ENCODE peak calls at places on chromosomes 6 and 20, in four cellular contexts. Y is tibial nerve, U is stomach, W is upper lobe of left lung. C is an unnamed sample.
A peak's percentile ranks its signal among the peaks of the same experiment; 100 is the strongest.

GRCh38 chr20:56440346-56441007 is 27.9 kb upstream of the RTF2 start:
- DNase-seq in W (no peak), U (no peak), Y (no peak), C (no peak)

GRCh38 chr6:150058231-150058792 is 10.6 kb downstream of the ULBP3 start:
- DNase-seq in W (no peak), Y (no peak), U (no peak), C (no peak)

GRCh38 chr6:111870054-111870750 is 3.0 kb downstream of the FYN start:
- DNase-seq in U (no peak), W (no peak), Y (no peak), C (no peak)

GRCh38 chr6:165689699-165690098 is 26.7 kb upstream of the PDE10A start:
- DNase-seq in Y (no peak), W (no peak), U (no peak), C (peak; percentile 57)

GRCh38 chr6:161273356-161273751 is 507 bp downstream of the AGPAT4 start:
- DNase-seq in U (no peak), Y (no peak), W (no peak), C (peak; percentile 91)

GRCh38 chr20:37313546-37314091 is 24.2 kb downstream of the MANBAL start:
- DNase-seq in Y (no peak), U (no peak), W (no peak), C (no peak)

GRCh38 chr20:21900431-21900830 is 195.0 kb downstream of the PAX1 start:
- DNase-seq in W (no peak), U (no peak), Y (no peak), C (no peak)

GRCh38 chr6:116858060-116858459 is 19.0 kb upstream of the RFX6 start:
- DNase-seq in U (no peak), Y (no peak), W (no peak), C (no peak)

GRCh38 chr6:146968041-146968760 is 236.0 kb upstream of the STXBP5 start:
- DNase-seq in U (no peak), Y (no peak), W (no peak), C (no peak)

GRCh38 chr6:41785689-41786450 is 1.6 kb upstream of the TOMM6 start:
- DNase-seq in W (no peak), U (no peak), Y (no peak), C (no peak)

GRCh38 chr6:116012966-116013365 is 47.7 kb downstream of the FRK start:
- DNase-seq in W (no peak), Y (no peak), U (no peak), C (no peak)

GRCh38 chr6:41371461-41371991 is 36.1 kb downstream of the NCR2 start:
- DNase-seq in U (peak; percentile 70), Y (no peak), W (peak; percentile 27), C (peak; percentile 91)

GRCh38 chr6:124393536-124393935 is 568.7 kb upstream of the RNF217 start:
- DNase-seq in U (no peak), W (no peak), Y (no peak), C (no peak)

GRCh38 chr6:42338573-42339218 is 113.0 kb downstream of the TRERF1 start:
- DNase-seq in Y (no peak), W (no peak), U (no peak), C (no peak)

GRCh38 chr20:54061106-54061881 is 9.1 kb downstream of the BCAS1 start:
- DNase-seq in U (no peak), Y (no peak), W (no peak), C (no peak)

GRCh38 chr20:8756410-8756809 is 312.5 kb upstream of the PLCB4 start:
- DNase-seq in W (no peak), U (no peak), Y (no peak), C (no peak)

GRCh38 chr6:93789532-93789931 is 370.2 kb upstream of the EPHA7 start:
- DNase-seq in W (no peak), U (no peak), Y (no peak), C (no peak)

GRCh38 chr6:51350308-51350904 is 531.7 kb downstream of the TFAP2B start:
- DNase-seq in W (no peak), U (no peak), Y (no peak), C (no peak)

GRCh38 chr20:2156666-2157624 is 55.3 kb downstream of the STK35 start:
- DNase-seq in W (no peak), Y (no peak), U (no peak), C (no peak)

GRCh38 chr20:54063998-54064676 is 6.3 kb downstream of the BCAS1 start:
- DNase-seq in U (no peak), Y (no peak), W (no peak), C (no peak)

GRCh38 chr20:10674684-10675455 is 1.1 kb upstream of the JAG1 start:
- DNase-seq in U (peak; percentile 84), W (peak; percentile 84), Y (peak; percentile 59), C (peak; percentile 94)

GRCh38 chr6:111765681-111766523 is 107.3 kb downstream of the FYN start:
- DNase-seq in Y (no peak), W (no peak), U (no peak), C (no peak)

GRCh38 chr20:32902456-32903420 is 44.0 kb downstream of the EFCAB8 start:
- DNase-seq in U (peak; percentile 60), Y (peak; percentile 18), W (peak; percentile 55), C (no peak)

GRCh38 chr20:37686762-37687477 is 6.9 kb upstream of the CTNNBL1 start:
- DNase-seq in Y (no peak), W (no peak), U (no peak), C (no peak)

GRCh38 chr20:62776692-62777527 is 19.4 kb upstream of the MRGBP start:
- DNase-seq in W (no peak), U (peak; percentile 60), Y (no peak), C (no peak)

GRCh38 chr6:21999012-21999528 is 297.8 kb downstream of the PRL start:
- DNase-seq in U (no peak), W (no peak), Y (no peak), C (no peak)

GRCh38 chr6:108312604-108313003 is 17.8 kb downstream of the AFG1L start:
- DNase-seq in Y (no peak), U (no peak), W (no peak), C (no peak)

GRCh38 chr20:14355791-14356190 is 18.4 kb upstream of the FLRT3 start:
- DNase-seq in U (no peak), Y (no peak), W (no peak), C (no peak)

GRCh38 chr20:5008743-5009142 is 7.4 kb upstream of the SLC23A2 start:
- DNase-seq in W (peak; percentile 48), U (no peak), Y (no peak), C (no peak)

GRCh38 chr6:119541132-119541905 is 191.8 kb upstream of the MAN1A1 start:
- DNase-seq in U (no peak), Y (no peak), W (no peak), C (no peak)

GRCh38 chr20:20820104-20820503 is 107.7 kb upstream of the RALGAPA2 start:
- DNase-seq in U (peak; percentile 37), Y (no peak), W (peak; percentile 47), C (no peak)

GRCh38 chr6:110560239-110561015 is 84.0 kb upstream of the SLC22A16 start:
- DNase-seq in U (no peak), Y (no peak), W (no peak), C (no peak)

GRCh38 chr6:36387440-36388303 is at the start of gene ETV7:
- DNase-seq in W (peak; percentile 35), U (peak; percentile 63), Y (no peak), C (no peak)

GRCh38 chr6:157500022-157500421 is 119.0 kb downstream of the ZDHHC14 start:
- DNase-seq in Y (no peak), U (no peak), W (no peak), C (no peak)

DNA sequence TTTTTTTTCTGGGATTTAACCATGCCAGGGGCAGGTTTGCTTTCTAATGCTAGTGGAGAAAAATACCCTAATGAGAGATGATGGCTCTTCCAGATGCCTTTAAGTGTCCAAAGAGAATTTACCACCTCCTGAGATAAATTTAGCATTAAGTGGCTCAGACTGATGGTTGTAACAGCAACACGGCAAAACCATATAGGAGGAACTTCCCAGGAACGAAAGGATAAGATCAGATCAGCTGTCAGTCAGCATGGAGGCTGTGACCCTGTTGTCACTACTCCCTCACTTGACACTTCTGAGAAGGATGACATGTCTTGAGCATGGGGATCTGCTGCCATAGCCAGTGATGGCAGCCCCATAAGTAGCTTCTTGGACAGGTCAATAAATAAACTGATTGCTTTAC is 860.0 kb downstream of the QKI start:
- DNase-seq in Y (no peak), W (no peak), U (no peak), C (no peak)
- TF ChIP-seq EP300 in Y (no peak), W (no peak), U (no peak), C (no peak)

GRCh38 chr6:17395112-17395511 is 1.7 kb downstream of the CAP2 start:
- DNase-seq in Y (no peak), W (no peak), U (no peak), C (no peak)

GRCh38 chr6:17394192-17394611 is 807 bp downstream of the CAP2 start:
- DNase-seq in W (peak; percentile 49), U (peak; percentile 28), Y (no peak), C (no peak)

GRCh38 chr6:17392978-17393334 is 439 bp upstream of the CAP2 start:
- DNase-seq in Y (no peak), W (no peak), U (no peak), C (no peak)

GRCh38 chr6:17396256-17396655 is 2.9 kb downstream of the CAP2 start:
- DNase-seq in U (no peak), Y (no peak), W (no peak), C (no peak)

GRCh38 chr6:17393335-17394191 is at the start of gene CAP2:
- DNase-seq in U (peak; percentile 28), Y (no peak), W (peak; percentile 48), C (no peak)
- TF ChIP-seq POLR2A in U (no peak), Y (no peak), W (no peak), C (peak; percentile 47)

DNA sequence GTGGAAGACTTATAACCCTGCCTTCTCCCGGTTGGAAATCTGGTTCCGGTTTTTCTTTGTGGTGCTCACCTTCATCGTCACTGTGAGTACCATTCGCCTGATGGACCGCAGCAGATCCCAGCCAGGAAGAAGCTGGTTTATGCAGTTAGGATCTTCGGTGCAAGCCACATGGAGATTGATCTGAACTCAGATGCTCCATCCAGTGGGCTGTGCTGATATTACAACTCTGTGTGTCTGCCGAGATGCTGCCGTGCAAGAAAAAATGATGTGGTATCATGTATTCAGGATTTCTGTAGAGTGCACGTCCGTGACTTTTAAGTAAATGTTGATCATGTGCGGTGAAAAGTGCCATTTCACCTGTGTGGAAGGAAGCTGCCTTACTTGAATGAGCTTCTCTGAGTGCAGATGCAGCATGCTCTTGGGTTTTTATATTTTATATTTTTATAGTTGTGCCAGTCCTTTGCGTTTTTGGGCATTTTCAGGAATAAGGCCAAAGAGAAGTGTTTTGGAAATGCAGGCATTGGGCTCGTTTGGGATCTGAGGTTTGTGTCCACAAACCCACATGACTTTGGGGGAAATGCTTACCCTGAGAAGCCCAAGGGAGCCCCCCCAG is 39.2 kb downstream of the DYNLT1 start:
- DNase-seq in U (peak; percentile 61), Y (peak; percentile 25), W (peak; percentile 46), C (no peak)
- TF ChIP-seq CTCF in U (no peak), Y (peak; percentile 60), W (peak; percentile 44), C (peak; percentile 78)

DNA sequence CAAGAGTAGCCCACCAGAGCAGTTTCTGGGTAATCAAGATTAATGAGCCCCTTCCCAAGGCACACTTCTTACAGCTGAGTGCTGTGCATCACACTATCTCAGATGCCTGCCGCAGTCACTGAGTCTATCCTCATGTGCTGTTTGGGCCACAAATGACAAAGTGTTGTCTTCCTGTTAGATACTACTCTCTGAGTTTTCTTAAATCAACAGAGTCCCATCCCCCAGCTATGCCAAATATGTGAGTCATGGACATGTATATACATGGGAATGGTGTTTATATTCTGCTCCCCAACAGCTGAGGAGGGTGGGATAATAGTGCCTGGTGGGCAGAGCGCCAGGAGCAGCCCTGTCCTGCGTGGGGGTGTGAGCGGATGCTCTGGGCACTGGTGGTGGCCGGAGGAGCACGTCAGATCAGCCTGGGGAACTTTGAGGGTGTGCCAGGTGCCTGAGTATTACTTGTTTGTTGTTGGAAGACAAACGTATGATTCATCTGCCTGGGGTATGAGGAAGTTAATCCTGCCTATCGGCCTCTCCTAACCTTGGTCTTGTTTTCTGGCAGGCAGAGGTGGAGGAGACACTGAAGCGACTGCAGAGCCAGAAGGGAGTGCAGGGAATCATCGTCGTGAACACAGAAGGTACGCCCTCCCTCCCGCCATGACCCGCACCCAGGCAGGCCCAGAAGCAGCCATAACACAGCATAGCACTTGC is 9.6 kb downstream of the DYNLRB1 start:
- DNase-seq in Y (peak; percentile 61), W (peak; percentile 86), U (peak; percentile 83), C (peak; percentile 95)
- TF ChIP-seq EP300 in Y (no peak), W (no peak), U (no peak), C (no peak)